ENCODE peak calls at places on chromosomes 12 and 14, in six cellular contexts. One of them, this sample, is unnamed.

GRCh38 chr14:59117754-59118153 is 70.7 kb upstream of the DAAM1 start:
- DNase-seq in fibroblast of pulmonary artery: no peak
- DNase-seq in Calu3: no peak
- DNase-seq in activated CD8-positive, alpha-beta memory T cell treated with anti-CD3 and anti-CD28 coated beads for 48 hours: no peak
- DNase-seq in NK-92 treated with Interleukin-12 subunit alpha and Interleukin-12 subunit beta, amount 100 ng/mL, for 24 hours: no peak
- DNase-seq in foreskin fibroblast: no peak
- DNase-seq in this sample: no peak

GRCh38 chr12:120079352-120080042 is 37.1 kb downstream of the RAB35 start:
- DNase-seq in fibroblast of pulmonary artery: no peak
- DNase-seq in Calu3: peak; percentile 29
- DNase-seq in activated CD8-positive, alpha-beta memory T cell treated with anti-CD3 and anti-CD28 coated beads for 48 hours: no peak
- DNase-seq in NK-92 treated with Interleukin-12 subunit alpha and Interleukin-12 subunit beta, amount 100 ng/mL, for 24 hours: no peak
- DNase-seq in foreskin fibroblast: no peak
- DNase-seq in this sample: no peak

GRCh38 chr12:69998922-69999321 is 173.9 kb downstream of the MYRFL start:
- DNase-seq in fibroblast of pulmonary artery: no peak
- DNase-seq in Calu3: no peak
- DNase-seq in activated CD8-positive, alpha-beta memory T cell treated with anti-CD3 and anti-CD28 coated beads for 48 hours: no peak
- DNase-seq in NK-92 treated with Interleukin-12 subunit alpha and Interleukin-12 subunit beta, amount 100 ng/mL, for 24 hours: no peak
- DNase-seq in foreskin fibroblast: no peak
- DNase-seq in this sample: no peak

GRCh38 chr12:122081697-122082221 is 3.2 kb downstream of the MLXIP start:
- DNase-seq in fibroblast of pulmonary artery: peak; percentile 90
- DNase-seq in Calu3: no peak
- DNase-seq in activated CD8-positive, alpha-beta memory T cell treated with anti-CD3 and anti-CD28 coated beads for 48 hours: no peak
- DNase-seq in NK-92 treated with Interleukin-12 subunit alpha and Interleukin-12 subunit beta, amount 100 ng/mL, for 24 hours: no peak
- DNase-seq in foreskin fibroblast: peak; percentile 69
- DNase-seq in this sample: no peak

GRCh38 chr14:24289649-24290283 is 9.8 kb downstream of the DHRS1 start:
- DNase-seq in fibroblast of pulmonary artery: no peak
- DNase-seq in Calu3: no peak
- DNase-seq in activated CD8-positive, alpha-beta memory T cell treated with anti-CD3 and anti-CD28 coated beads for 48 hours: no peak
- DNase-seq in NK-92 treated with Interleukin-12 subunit alpha and Interleukin-12 subunit beta, amount 100 ng/mL, for 24 hours: no peak
- DNase-seq in foreskin fibroblast: no peak
- DNase-seq in this sample: no peak

GRCh38 chr14:102593841-102594170 is 1.4 kb downstream of the RCOR1 start:
- DNase-seq in fibroblast of pulmonary artery: peak; percentile 38
- DNase-seq in Calu3: no peak
- DNase-seq in activated CD8-positive, alpha-beta memory T cell treated with anti-CD3 and anti-CD28 coated beads for 48 hours: no peak
- DNase-seq in NK-92 treated with Interleukin-12 subunit alpha and Interleukin-12 subunit beta, amount 100 ng/mL, for 24 hours: no peak
- DNase-seq in foreskin fibroblast: no peak
- DNase-seq in this sample: no peak

GRCh38 chr12:118418385-118419057 is 42.2 kb downstream of the SUDS3 start:
- DNase-seq in fibroblast of pulmonary artery: peak; percentile 40
- DNase-seq in Calu3: no peak
- DNase-seq in activated CD8-positive, alpha-beta memory T cell treated with anti-CD3 and anti-CD28 coated beads for 48 hours: no peak
- DNase-seq in NK-92 treated with Interleukin-12 subunit alpha and Interleukin-12 subunit beta, amount 100 ng/mL, for 24 hours: no peak
- DNase-seq in foreskin fibroblast: no peak
- DNase-seq in this sample: no peak

GRCh38 chr14:39576258-39576657 is 144.0 kb upstream of the FBXO33 start:
- DNase-seq in fibroblast of pulmonary artery: no peak
- DNase-seq in Calu3: no peak
- DNase-seq in activated CD8-positive, alpha-beta memory T cell treated with anti-CD3 and anti-CD28 coated beads for 48 hours: no peak
- DNase-seq in NK-92 treated with Interleukin-12 subunit alpha and Interleukin-12 subunit beta, amount 100 ng/mL, for 24 hours: no peak
- DNase-seq in foreskin fibroblast: no peak
- DNase-seq in this sample: no peak

GRCh38 chr12:31496257-31496656 is 94.7 kb downstream of the DENND5B start:
- DNase-seq in fibroblast of pulmonary artery: no peak
- DNase-seq in Calu3: no peak
- DNase-seq in activated CD8-positive, alpha-beta memory T cell treated with anti-CD3 and anti-CD28 coated beads for 48 hours: no peak
- DNase-seq in NK-92 treated with Interleukin-12 subunit alpha and Interleukin-12 subunit beta, amount 100 ng/mL, for 24 hours: no peak
- DNase-seq in foreskin fibroblast: peak; percentile 41
- DNase-seq in this sample: no peak

GRCh38 chr14:69475194-69475818 is 9.2 kb upstream of the PLEKHD1 start:
- DNase-seq in fibroblast of pulmonary artery: peak; percentile 24
- DNase-seq in Calu3: peak; percentile 48
- DNase-seq in activated CD8-positive, alpha-beta memory T cell treated with anti-CD3 and anti-CD28 coated beads for 48 hours: no peak
- DNase-seq in NK-92 treated with Interleukin-12 subunit alpha and Interleukin-12 subunit beta, amount 100 ng/mL, for 24 hours: no peak
- DNase-seq in foreskin fibroblast: peak; percentile 29
- DNase-seq in this sample: no peak

GRCh38 chr12:19994970-19995369 is 373.4 kb upstream of the PDE3A start:
- DNase-seq in fibroblast of pulmonary artery: peak; percentile 49
- DNase-seq in Calu3: no peak
- DNase-seq in activated CD8-positive, alpha-beta memory T cell treated with anti-CD3 and anti-CD28 coated beads for 48 hours: no peak
- DNase-seq in NK-92 treated with Interleukin-12 subunit alpha and Interleukin-12 subunit beta, amount 100 ng/mL, for 24 hours: no peak
- DNase-seq in foreskin fibroblast: no peak
- DNase-seq in this sample: no peak

GRCh38 chr14:99516156-99517045 is 35.2 kb downstream of the CCNK start:
- DNase-seq in fibroblast of pulmonary artery: no peak
- DNase-seq in Calu3: no peak
- DNase-seq in activated CD8-positive, alpha-beta memory T cell treated with anti-CD3 and anti-CD28 coated beads for 48 hours: no peak
- DNase-seq in NK-92 treated with Interleukin-12 subunit alpha and Interleukin-12 subunit beta, amount 100 ng/mL, for 24 hours: no peak
- DNase-seq in foreskin fibroblast: peak; percentile 1
- DNase-seq in this sample: no peak

GRCh38 chr14:102159841-102160240 is 20.1 kb downstream of the WDR20 start:
- DNase-seq in fibroblast of pulmonary artery: no peak
- DNase-seq in Calu3: no peak
- DNase-seq in activated CD8-positive, alpha-beta memory T cell treated with anti-CD3 and anti-CD28 coated beads for 48 hours: no peak
- DNase-seq in NK-92 treated with Interleukin-12 subunit alpha and Interleukin-12 subunit beta, amount 100 ng/mL, for 24 hours: no peak
- DNase-seq in foreskin fibroblast: no peak
- DNase-seq in this sample: no peak

GRCh38 chr12:10562306-10562933 is 51.0 kb downstream of the MAGOHB start:
- DNase-seq in fibroblast of pulmonary artery: peak; percentile 72
- DNase-seq in Calu3: peak; percentile 45
- DNase-seq in activated CD8-positive, alpha-beta memory T cell treated with anti-CD3 and anti-CD28 coated beads for 48 hours: no peak
- DNase-seq in NK-92 treated with Interleukin-12 subunit alpha and Interleukin-12 subunit beta, amount 100 ng/mL, for 24 hours: no peak
- DNase-seq in foreskin fibroblast: peak; percentile 74
- DNase-seq in this sample: no peak

GRCh38 chr12:26124491-26125450 is at the start of gene BHLHE41:
- DNase-seq in fibroblast of pulmonary artery: peak; percentile 60
- DNase-seq in Calu3: peak; percentile 83
- DNase-seq in activated CD8-positive, alpha-beta memory T cell treated with anti-CD3 and anti-CD28 coated beads for 48 hours: no peak
- DNase-seq in NK-92 treated with Interleukin-12 subunit alpha and Interleukin-12 subunit beta, amount 100 ng/mL, for 24 hours: no peak
- DNase-seq in foreskin fibroblast: peak; percentile 79
- DNase-seq in this sample: no peak

GRCh38 chr12:613996-614726 is 49.1 kb downstream of the NINJ2 start:
- DNase-seq in fibroblast of pulmonary artery: peak; percentile 26
- DNase-seq in Calu3: peak; percentile 36
- DNase-seq in activated CD8-positive, alpha-beta memory T cell treated with anti-CD3 and anti-CD28 coated beads for 48 hours: no peak
- DNase-seq in NK-92 treated with Interleukin-12 subunit alpha and Interleukin-12 subunit beta, amount 100 ng/mL, for 24 hours: peak; percentile 14
- DNase-seq in foreskin fibroblast: peak; percentile 33
- DNase-seq in this sample: no peak

GRCh38 chr12:107684990-107685359 is 624 bp upstream of the PWP1 start:
- DNase-seq in fibroblast of pulmonary artery: peak; percentile 39
- DNase-seq in Calu3: peak; percentile 22
- DNase-seq in activated CD8-positive, alpha-beta memory T cell treated with anti-CD3 and anti-CD28 coated beads for 48 hours: no peak
- DNase-seq in NK-92 treated with Interleukin-12 subunit alpha and Interleukin-12 subunit beta, amount 100 ng/mL, for 24 hours: no peak
- DNase-seq in foreskin fibroblast: peak; percentile 48
- DNase-seq in this sample: no peak

GRCh38 chr14:35285991-35286564 is 6.1 kb upstream of the PSMA6 start:
- DNase-seq in fibroblast of pulmonary artery: no peak
- DNase-seq in Calu3: no peak
- DNase-seq in activated CD8-positive, alpha-beta memory T cell treated with anti-CD3 and anti-CD28 coated beads for 48 hours: no peak
- DNase-seq in NK-92 treated with Interleukin-12 subunit alpha and Interleukin-12 subunit beta, amount 100 ng/mL, for 24 hours: no peak
- DNase-seq in foreskin fibroblast: no peak
- DNase-seq in this sample: no peak

GRCh38 chr12:64256166-64256800 is 34.2 kb upstream of the KICS2 start:
- DNase-seq in fibroblast of pulmonary artery: peak; percentile 80
- DNase-seq in Calu3: peak; percentile 24
- DNase-seq in activated CD8-positive, alpha-beta memory T cell treated with anti-CD3 and anti-CD28 coated beads for 48 hours: no peak
- DNase-seq in NK-92 treated with Interleukin-12 subunit alpha and Interleukin-12 subunit beta, amount 100 ng/mL, for 24 hours: no peak
- DNase-seq in foreskin fibroblast: peak; percentile 81
- DNase-seq in this sample: no peak

GRCh38 chr14:92704036-92704804 is 44.2 kb downstream of the LGMN start:
- DNase-seq in fibroblast of pulmonary artery: no peak
- DNase-seq in Calu3: no peak
- DNase-seq in activated CD8-positive, alpha-beta memory T cell treated with anti-CD3 and anti-CD28 coated beads for 48 hours: no peak
- DNase-seq in NK-92 treated with Interleukin-12 subunit alpha and Interleukin-12 subunit beta, amount 100 ng/mL, for 24 hours: no peak
- DNase-seq in foreskin fibroblast: no peak
- DNase-seq in this sample: no peak

GRCh38 chr14:102711207-102711606 is 66.0 kb upstream of the TRAF3 start:
- DNase-seq in fibroblast of pulmonary artery: no peak
- DNase-seq in Calu3: no peak
- DNase-seq in activated CD8-positive, alpha-beta memory T cell treated with anti-CD3 and anti-CD28 coated beads for 48 hours: no peak
- DNase-seq in NK-92 treated with Interleukin-12 subunit alpha and Interleukin-12 subunit beta, amount 100 ng/mL, for 24 hours: no peak
- DNase-seq in foreskin fibroblast: no peak
- DNase-seq in this sample: no peak

GRCh38 chr12:116783503-116784237 is 45.6 kb downstream of the RNFT2 start:
- DNase-seq in fibroblast of pulmonary artery: no peak
- DNase-seq in Calu3: no peak
- DNase-seq in activated CD8-positive, alpha-beta memory T cell treated with anti-CD3 and anti-CD28 coated beads for 48 hours: no peak
- DNase-seq in NK-92 treated with Interleukin-12 subunit alpha and Interleukin-12 subunit beta, amount 100 ng/mL, for 24 hours: no peak
- DNase-seq in foreskin fibroblast: no peak
- DNase-seq in this sample: no peak

GRCh38 chr12:64066776-64067175 is 155.3 kb downstream of the KICS2 start:
- DNase-seq in fibroblast of pulmonary artery: no peak
- DNase-seq in Calu3: no peak
- DNase-seq in activated CD8-positive, alpha-beta memory T cell treated with anti-CD3 and anti-CD28 coated beads for 48 hours: no peak
- DNase-seq in NK-92 treated with Interleukin-12 subunit alpha and Interleukin-12 subunit beta, amount 100 ng/mL, for 24 hours: no peak
- DNase-seq in foreskin fibroblast: no peak
- DNase-seq in this sample: no peak

GRCh38 chr14:76264384-76264783 is 111.6 kb upstream of the ESRRB start:
- DNase-seq in fibroblast of pulmonary artery: no peak
- DNase-seq in Calu3: no peak
- DNase-seq in activated CD8-positive, alpha-beta memory T cell treated with anti-CD3 and anti-CD28 coated beads for 48 hours: no peak
- DNase-seq in NK-92 treated with Interleukin-12 subunit alpha and Interleukin-12 subunit beta, amount 100 ng/mL, for 24 hours: no peak
- DNase-seq in foreskin fibroblast: no peak
- DNase-seq in this sample: no peak

GRCh38 chr12:106769078-106769477 is 5.4 kb upstream of the RIC8B start:
- DNase-seq in fibroblast of pulmonary artery: peak; percentile 70
- DNase-seq in Calu3: peak; percentile 31
- DNase-seq in activated CD8-positive, alpha-beta memory T cell treated with anti-CD3 and anti-CD28 coated beads for 48 hours: no peak
- DNase-seq in NK-92 treated with Interleukin-12 subunit alpha and Interleukin-12 subunit beta, amount 100 ng/mL, for 24 hours: no peak
- DNase-seq in foreskin fibroblast: peak; percentile 15
- DNase-seq in this sample: no peak

GRCh38 chr12:93879476-93880376 is 202.6 kb downstream of the CRADD start:
- DNase-seq in fibroblast of pulmonary artery: peak; percentile 31
- DNase-seq in Calu3: no peak
- DNase-seq in activated CD8-positive, alpha-beta memory T cell treated with anti-CD3 and anti-CD28 coated beads for 48 hours: no peak
- DNase-seq in NK-92 treated with Interleukin-12 subunit alpha and Interleukin-12 subunit beta, amount 100 ng/mL, for 24 hours: no peak
- DNase-seq in foreskin fibroblast: peak; percentile 86
- DNase-seq in this sample: no peak

GRCh38 chr12:129964300-129964699 is 60.5 kb upstream of the TMEM132D start:
- DNase-seq in fibroblast of pulmonary artery: no peak
- DNase-seq in Calu3: no peak
- DNase-seq in activated CD8-positive, alpha-beta memory T cell treated with anti-CD3 and anti-CD28 coated beads for 48 hours: no peak
- DNase-seq in NK-92 treated with Interleukin-12 subunit alpha and Interleukin-12 subunit beta, amount 100 ng/mL, for 24 hours: no peak
- DNase-seq in foreskin fibroblast: no peak
- DNase-seq in this sample: no peak

GRCh38 chr12:46371718-46372130 is 849 bp downstream of the SLC38A2 start:
- DNase-seq in fibroblast of pulmonary artery: peak; percentile 70
- DNase-seq in Calu3: peak; percentile 53
- DNase-seq in activated CD8-positive, alpha-beta memory T cell treated with anti-CD3 and anti-CD28 coated beads for 48 hours: peak; percentile 49
- DNase-seq in NK-92 treated with Interleukin-12 subunit alpha and Interleukin-12 subunit beta, amount 100 ng/mL, for 24 hours: peak; percentile 58
- DNase-seq in foreskin fibroblast: peak; percentile 77
- DNase-seq in this sample: no peak

GRCh38 chr14:64860039-64860438 is 19.7 kb downstream of the SPTB start:
- DNase-seq in fibroblast of pulmonary artery: no peak
- DNase-seq in Calu3: no peak
- DNase-seq in activated CD8-positive, alpha-beta memory T cell treated with anti-CD3 and anti-CD28 coated beads for 48 hours: no peak
- DNase-seq in NK-92 treated with Interleukin-12 subunit alpha and Interleukin-12 subunit beta, amount 100 ng/mL, for 24 hours: no peak
- DNase-seq in foreskin fibroblast: no peak
- DNase-seq in this sample: no peak

GRCh38 chr12:56128669-56129209 is 672 bp downstream of the ESYT1 start:
- DNase-seq in fibroblast of pulmonary artery: peak; percentile 31
- DNase-seq in Calu3: no peak
- DNase-seq in activated CD8-positive, alpha-beta memory T cell treated with anti-CD3 and anti-CD28 coated beads for 48 hours: peak; percentile 24
- DNase-seq in NK-92 treated with Interleukin-12 subunit alpha and Interleukin-12 subunit beta, amount 100 ng/mL, for 24 hours: no peak
- DNase-seq in foreskin fibroblast: peak; percentile 51
- DNase-seq in this sample: no peak

GRCh38 chr12:389138-390096 is at the start of gene KDM5A:
- DNase-seq in fibroblast of pulmonary artery: peak; percentile 95
- DNase-seq in Calu3: peak; percentile 89
- DNase-seq in activated CD8-positive, alpha-beta memory T cell treated with anti-CD3 and anti-CD28 coated beads for 48 hours: peak; percentile 78
- DNase-seq in NK-92 treated with Interleukin-12 subunit alpha and Interleukin-12 subunit beta, amount 100 ng/mL, for 24 hours: no peak
- DNase-seq in foreskin fibroblast: peak; percentile 97
- DNase-seq in this sample: no peak

GRCh38 chr12:51246254-51246853 is 7.7 kb downstream of the DAZAP2 start:
- DNase-seq in fibroblast of pulmonary artery: peak; percentile 85
- DNase-seq in Calu3: no peak
- DNase-seq in activated CD8-positive, alpha-beta memory T cell treated with anti-CD3 and anti-CD28 coated beads for 48 hours: no peak
- DNase-seq in NK-92 treated with Interleukin-12 subunit alpha and Interleukin-12 subunit beta, amount 100 ng/mL, for 24 hours: no peak
- DNase-seq in foreskin fibroblast: peak; percentile 40
- DNase-seq in this sample: no peak

GRCh38 chr12:77122236-77122635 is 56.9 kb upstream of the E2F7 start:
- DNase-seq in fibroblast of pulmonary artery: peak; percentile 94
- DNase-seq in Calu3: peak; percentile 54
- DNase-seq in activated CD8-positive, alpha-beta memory T cell treated with anti-CD3 and anti-CD28 coated beads for 48 hours: no peak
- DNase-seq in NK-92 treated with Interleukin-12 subunit alpha and Interleukin-12 subunit beta, amount 100 ng/mL, for 24 hours: no peak
- DNase-seq in foreskin fibroblast: peak; percentile 95
- DNase-seq in this sample: no peak

GRCh38 chr14:75842624-75843023 is 139.2 kb downstream of the TGFB3 start:
- DNase-seq in fibroblast of pulmonary artery: no peak
- DNase-seq in Calu3: no peak
- DNase-seq in activated CD8-positive, alpha-beta memory T cell treated with anti-CD3 and anti-CD28 coated beads for 48 hours: no peak
- DNase-seq in NK-92 treated with Interleukin-12 subunit alpha and Interleukin-12 subunit beta, amount 100 ng/mL, for 24 hours: no peak
- DNase-seq in foreskin fibroblast: peak; percentile 31
- DNase-seq in this sample: no peak

GRCh38 chr12:120388711-120389431 is 19.9 kb upstream of the MSI1 start:
- DNase-seq in fibroblast of pulmonary artery: no peak
- DNase-seq in Calu3: no peak
- DNase-seq in activated CD8-positive, alpha-beta memory T cell treated with anti-CD3 and anti-CD28 coated beads for 48 hours: no peak
- DNase-seq in NK-92 treated with Interleukin-12 subunit alpha and Interleukin-12 subunit beta, amount 100 ng/mL, for 24 hours: no peak
- DNase-seq in foreskin fibroblast: no peak
- DNase-seq in this sample: no peak

GRCh38 chr14:75295061-75295461 is 16.4 kb downstream of the FOS start:
- DNase-seq in fibroblast of pulmonary artery: peak; percentile 85
- DNase-seq in Calu3: peak; percentile 61
- DNase-seq in activated CD8-positive, alpha-beta memory T cell treated with anti-CD3 and anti-CD28 coated beads for 48 hours: no peak
- DNase-seq in NK-92 treated with Interleukin-12 subunit alpha and Interleukin-12 subunit beta, amount 100 ng/mL, for 24 hours: no peak
- DNase-seq in foreskin fibroblast: peak; percentile 90
- DNase-seq in this sample: no peak

GRCh38 chr12:44812062-44812461 is 64.1 kb downstream of the NELL2 start:
- DNase-seq in fibroblast of pulmonary artery: no peak
- DNase-seq in Calu3: no peak
- DNase-seq in activated CD8-positive, alpha-beta memory T cell treated with anti-CD3 and anti-CD28 coated beads for 48 hours: no peak
- DNase-seq in NK-92 treated with Interleukin-12 subunit alpha and Interleukin-12 subunit beta, amount 100 ng/mL, for 24 hours: no peak
- DNase-seq in foreskin fibroblast: peak; percentile 1
- DNase-seq in this sample: no peak

GRCh38 chr14:87131879-87132278 is 861.1 kb downstream of the GALC start:
- DNase-seq in fibroblast of pulmonary artery: no peak
- DNase-seq in Calu3: no peak
- DNase-seq in activated CD8-positive, alpha-beta memory T cell treated with anti-CD3 and anti-CD28 coated beads for 48 hours: no peak
- DNase-seq in NK-92 treated with Interleukin-12 subunit alpha and Interleukin-12 subunit beta, amount 100 ng/mL, for 24 hours: no peak
- DNase-seq in foreskin fibroblast: peak; percentile 88
- DNase-seq in this sample: no peak

This sample was measured in GOT3.